ENCODE peak calls at places on chromosomes 5 and 9, in four cellular contexts. Z, H, A and W are unnamed samples.

GRCh38 chr5:58462154-58462553 is 2.3 kb upstream of the PLK2 start:
- DNase-seq in Z (no peak), H (no peak), A (peak; percentile 25), W (peak; percentile 10)

GRCh38 chr9:104872959-104873850 is 54.8 kb downstream of the ABCA1 start:
- DNase-seq in Z (peak; percentile 83), H (peak; percentile 13), A (peak; percentile 43), W (peak; percentile 71)

GRCh38 chr5:43037929-43038510 is 2.1 kb downstream of the ANXA2R start:
- DNase-seq in Z (no peak), H (no peak), A (no peak), W (no peak)

GRCh38 chr9:117400131-117400530 is 14.7 kb downstream of the ASTN2 start:
- DNase-seq in Z (no peak), H (no peak), A (no peak), W (peak; percentile 48)

GRCh38 chr9:13750061-13750460 is 470.6 kb upstream of the MPDZ start:
- DNase-seq in Z (no peak), H (no peak), A (no peak), W (no peak)

GRCh38 chr5:82849885-82850284 is 227.3 kb downstream of the TMEM167A start:
- DNase-seq in Z (no peak), H (no peak), A (no peak), W (no peak)

GRCh38 chr5:160506006-160507004 is 84.7 kb downstream of the PTTG1 start:
- DNase-seq in Z (peak; percentile 87), H (peak; percentile 38), A (peak; percentile 42), W (no peak)

GRCh38 chr5:82538339-82539034 is 260.3 kb upstream of the RPS23 start:
- DNase-seq in Z (no peak), H (no peak), A (no peak), W (no peak)

GRCh38 chr5:92568522-92568921 is 1012.5 kb downstream of the NR2F1-AS1 start:
- DNase-seq in Z (no peak), H (no peak), A (no peak), W (no peak)

GRCh38 chr5:31442253-31442820 is 89.6 kb downstream of the DROSHA start:
- DNase-seq in Z (no peak), H (no peak), A (no peak), W (no peak)

GRCh38 chr5:91794856-91795548 is 411.9 kb upstream of the ARRDC3 start:
- DNase-seq in Z (no peak), H (no peak), A (no peak), W (no peak)

GRCh38 chr5:55387865-55388264 is 80.1 kb downstream of the MTREX start:
- DNase-seq in Z (no peak), H (no peak), A (no peak), W (no peak)

GRCh38 chr5:40410231-40410861 is 269.4 kb upstream of the PTGER4 start:
- DNase-seq in Z (no peak), H (no peak), A (peak; percentile 24), W (peak; percentile 40)

GRCh38 chr5:142621227-142621626 is 64.7 kb downstream of the FGF1 start:
- DNase-seq in Z (no peak), H (no peak), A (no peak), W (no peak)

GRCh38 chr9:110006657-110007056 is 201.3 kb downstream of the C9orf152 start:
- DNase-seq in Z (no peak), H (no peak), A (no peak), W (no peak)

GRCh38 chr9:8558176-8558575 is 758.6 kb upstream of the DMAC1 start:
- DNase-seq in Z (no peak), H (no peak), A (no peak), W (no peak)

GRCh38 chr9:75265525-75265972 is 177.2 kb downstream of the OSTF1 start:
- DNase-seq in Z (no peak), H (peak; percentile 52), A (peak; percentile 22), W (peak; percentile 50)

GRCh38 chr9:95907794-95908193 is 32.3 kb downstream of the ERCC6L2 start:
- DNase-seq in Z (no peak), H (no peak), A (no peak), W (no peak)

GRCh38 chr5:136563489-136563888 is 198.1 kb upstream of the TRPC7 start:
- DNase-seq in Z (no peak), H (no peak), A (no peak), W (no peak)

GRCh38 chr9:134726722-134727034 is 85.1 kb downstream of the COL5A1 start:
- DNase-seq in Z (no peak), H (no peak), A (no peak), W (no peak)

GRCh38 chr9:77648458-77649108 is 461 bp upstream of the GNA14 start:
- DNase-seq in Z (peak; percentile 88), H (peak; percentile 63), A (peak; percentile 32), W (peak; percentile 69)

GRCh38 chr5:152412129-152412528 is 7.0 kb upstream of the NMUR2 start:
- DNase-seq in Z (no peak), H (no peak), A (no peak), W (no peak)

GRCh38 chr9:22483528-22484060 is 37.0 kb downstream of the DMRTA1 start:
- DNase-seq in Z (no peak), H (no peak), A (no peak), W (no peak)